ENCODE peak calls at places on chromosomes 12 and 14, in ten cellular contexts. N, Z, E, P, F, C, G, Q, T and I are unnamed samples.

GRCh38 chr14:49966971-49967630 is 74.2 kb downstream of the ARF6 start:
- DNase-seq in N (no peak), Z (no peak), E (no peak), P (no peak), F (no peak), C (no peak), G (no peak), Q (no peak), T (no peak), I (no peak)

GRCh38 chr12:119631930-119632678 is 35.8 kb upstream of the PRKAB1 start:
- DNase-seq in N (no peak), Z (no peak), E (peak; percentile 72), P (no peak), F (no peak), C (no peak), G (no peak), Q (no peak), T (no peak), I (no peak)

GRCh38 chr12:30796508-30796780 is 41.7 kb upstream of the CAPRIN2 start:
- DNase-seq in N (no peak), Z (no peak), E (peak; percentile 79), P (peak; percentile 28), F (no peak), C (no peak), G (peak; percentile 33), Q (peak; percentile 22), T (no peak), I (no peak)

GRCh38 chr12:19110541-19110940 is 19.0 kb upstream of the PLEKHA5 start:
- DNase-seq in N (no peak), Z (no peak), E (peak; percentile 73), P (no peak), F (no peak), C (no peak), G (no peak), Q (no peak), T (no peak), I (no peak)

GRCh38 chr12:54329756-54330155 is 4.8 kb downstream of the COPZ1 start:
- DNase-seq in N (no peak), Z (peak; percentile 57), E (peak; percentile 46), P (no peak), F (peak; percentile 49), C (no peak), G (no peak), Q (no peak), T (no peak), I (no peak)

GRCh38 chr12:85369365-85370154 is 89.5 kb downstream of the ALX1 start:
- DNase-seq in N (no peak), Z (no peak), E (peak; percentile 20), P (no peak), F (no peak), C (no peak), G (no peak), Q (no peak), T (no peak), I (no peak)

GRCh38 chr14:83709116-83709515 is 1820.8 kb upstream of the FLRT2 start:
- DNase-seq in N (no peak), Z (no peak), E (no peak), P (no peak), F (no peak), C (no peak), G (no peak), Q (no peak), T (no peak), I (no peak)

GRCh38 chr12:4119157-4119761 is 154.3 kb upstream of the CCND2 start:
- DNase-seq in N (no peak), Z (no peak), E (no peak), P (no peak), F (no peak), C (no peak), G (no peak), Q (no peak), T (peak; percentile 6), I (no peak)

GRCh38 chr12:19671695-19672094 is 232.4 kb downstream of the AEBP2 start:
- DNase-seq in N (no peak), Z (no peak), E (no peak), P (no peak), F (no peak), C (no peak), G (no peak), Q (no peak), T (no peak), I (no peak)

GRCh38 chr14:69657961-69658360 is 46.6 kb downstream of the SUSD6 start:
- DNase-seq in N (no peak), Z (peak; percentile 17), E (peak; percentile 78), P (peak; percentile 54), F (no peak), C (peak; percentile 79), G (no peak), Q (no peak), T (peak; percentile 61), I (no peak)

GRCh38 chr14:35425850-35426249 is 21.3 kb upstream of the NFKBIA start:
- DNase-seq in N (no peak), Z (no peak), E (no peak), P (no peak), F (no peak), C (no peak), G (no peak), Q (no peak), T (no peak), I (no peak)

GRCh38 chr14:74478996-74479635 is 14.0 kb downstream of the NPC2 start:
- DNase-seq in N (no peak), Z (peak; percentile 35), E (no peak), P (no peak), F (no peak), C (no peak), G (no peak), Q (peak; percentile 29), T (no peak), I (peak; percentile 44)

GRCh38 chr12:119869720-119870119 is 7.4 kb downstream of the CIT start:
- DNase-seq in N (no peak), Z (no peak), E (peak; percentile 89), P (no peak), F (peak; percentile 19), C (no peak), G (no peak), Q (no peak), T (no peak), I (no peak)

GRCh38 chr14:64673748-64674147 is 30.5 kb upstream of the PLEKHG3 start:
- DNase-seq in N (no peak), Z (no peak), E (peak; percentile 17), P (no peak), F (no peak), C (no peak), G (no peak), Q (no peak), T (no peak), I (no peak)

GRCh38 chr14:68948686-68949085 is 30.4 kb downstream of the ACTN1 start:
- DNase-seq in N (no peak), Z (no peak), E (no peak), P (no peak), F (no peak), C (no peak), G (no peak), Q (peak; percentile 32), T (no peak), I (no peak)

GRCh38 chr14:91146661-91147060 is 32.8 kb downstream of the DGLUCY start:
- DNase-seq in N (no peak), Z (no peak), E (no peak), P (no peak), F (no peak), C (no peak), G (no peak), Q (no peak), T (no peak), I (no peak)

GRCh38 chr12:107369679-107370078 is 276.3 kb upstream of the CRY1 start:
- DNase-seq in N (no peak), Z (no peak), E (no peak), P (no peak), F (no peak), C (no peak), G (no peak), Q (no peak), T (no peak), I (no peak)

GRCh38 chr12:85036241-85036707 is at the start of the genes LRRIQ1 and TSPAN19:
- DNase-seq in N (peak; percentile 89), Z (peak; percentile 77), E (peak; percentile 87), P (peak; percentile 80), F (peak; percentile 72), C (peak; percentile 67), G (peak; percentile 28), Q (peak; percentile 76), T (peak; percentile 82), I (peak; percentile 78)

DNA sequence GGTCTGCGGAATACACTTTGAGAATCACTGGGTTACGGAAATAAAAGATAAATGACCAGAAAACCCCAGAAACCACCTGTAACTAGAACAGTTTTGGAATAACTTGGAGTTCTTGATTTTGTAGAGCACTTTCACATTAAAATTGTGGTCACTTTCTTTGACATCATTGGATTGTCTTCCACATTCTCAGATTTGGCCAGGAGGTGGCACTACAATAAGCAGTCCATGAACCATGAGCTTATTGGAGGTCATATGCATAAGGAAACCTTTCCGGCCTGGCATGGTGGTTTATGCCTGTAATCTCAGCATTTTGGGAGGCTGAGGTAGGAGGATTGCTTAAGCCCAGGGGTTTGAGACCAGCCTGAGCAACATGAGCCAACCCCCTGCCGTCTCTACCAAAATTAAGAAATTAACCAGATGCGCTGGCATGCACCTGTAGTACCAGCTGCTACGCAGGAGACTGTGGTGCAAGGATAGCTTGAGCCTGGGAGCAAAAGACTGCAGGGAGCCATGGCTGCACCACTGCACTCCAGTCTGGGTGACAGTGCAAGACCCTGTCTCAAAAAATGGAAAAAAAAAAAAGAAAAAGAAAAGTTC is 107.7 kb upstream of the CAND1 start:
- DNase-seq in N (peak; percentile 63), Z (peak; percentile 25), E (peak; percentile 29), P (peak; percentile 13), F (peak; percentile 37), C (no peak), G (no peak), Q (peak; percentile 32), T (peak; percentile 37), I (peak; percentile 40)
- TF ChIP-seq CTCF in N (peak; percentile 52), Z (peak; percentile 53), E (peak; percentile 53), P (peak; percentile 35), F (peak; percentile 70), C (peak; percentile 52), G (no peak), Q (peak; percentile 64), T (no peak), I (peak; percentile 61)

GRCh38 chr14:67335781-67336180 is 23.8 kb downstream of the ATP6V1D start:
- DNase-seq in N (no peak), Z (no peak), E (no peak), P (no peak), F (no peak), C (no peak), G (no peak), Q (peak; percentile 47), T (no peak), I (peak; percentile 18)
- TF ChIP-seq CTCF in N (peak; percentile 36), Z (peak; percentile 52), E (peak; percentile 43), P (no peak), F (peak; percentile 54), C (peak; percentile 31), G (no peak), Q (peak; percentile 65), T (no peak), I (peak; percentile 69)

GRCh38 chr14:37890095-37890494 is 294.7 kb downstream of the TTC6 start:
- DNase-seq in N (no peak), Z (no peak), E (no peak), P (no peak), F (no peak), C (no peak), G (no peak), Q (no peak), T (no peak), I (no peak)
- TF ChIP-seq CTCF in N (peak; percentile 48), Z (peak; percentile 16), E (no peak), P (no peak), F (peak; percentile 60), C (no peak), G (no peak), Q (peak; percentile 20), T (no peak), I (peak; percentile 47)

GRCh38 chr12:24630446-24630845 is 318.5 kb downstream of the BCAT1 start:
- DNase-seq in N (no peak), Z (no peak), E (no peak), P (no peak), F (no peak), C (no peak), G (no peak), Q (no peak), T (no peak), I (no peak)
- TF ChIP-seq CTCF in N (no peak), Z (no peak), E (no peak), P (no peak), F (no peak), C (no peak), G (no peak), Q (no peak), T (no peak), I (no peak)